ENCODE peak calls at places on chromosomes 3 and 15, in ten cellular contexts. D is Panc1; X is WTC11; K is heart right ventricle; O is A549; Z is heart left ventricle; L is bronchial epithelial cell; C is neural crest cell; U is psoas muscle; N is CD4-positive, alpha-beta T cell. E is an unnamed sample.
A peak's percentile ranks its signal among the peaks of the same experiment; 100 is the strongest.

GRCh38 chr3:119360736-119361462 is 66.7 kb downstream of the ARHGAP31 start:
- DNase-seq in Z (no peak), N (no peak), L (no peak), X (no peak), O (no peak), K (no peak), C (no peak), D (no peak), U (no peak), E (no peak)

GRCh38 chr15:45187894-45188830 is at the start of gene SHF:
- DNase-seq in U (peak; percentile 74), D (no peak), L (no peak), N (peak; percentile 49), K (peak; percentile 64), Z (no peak), O (peak; percentile 18), X (peak; percentile 69), C (peak; percentile 68), E (peak; percentile 49)

GRCh38 chr15:30940359-30940758 is 36.6 kb downstream of the FAN1 start:
- DNase-seq in L (no peak), N (no peak), X (no peak), C (no peak), Z (no peak), K (no peak), D (no peak), U (no peak), O (peak; percentile 23), E (no peak)

GRCh38 chr3:159625594-159625993 is 363.0 kb upstream of the IL12A start:
- DNase-seq in C (no peak), Z (no peak), K (no peak), X (no peak), U (no peak), D (no peak), L (no peak), N (no peak), O (no peak), E (no peak)

GRCh38 chr3:37086918-37087317 is 87.5 kb downstream of the LRRFIP2 start:
- DNase-seq in K (no peak), N (no peak), Z (no peak), X (no peak), D (no peak), L (no peak), C (no peak), U (no peak), O (no peak), E (no peak)

GRCh38 chr15:83292317-83292716 is 7.9 kb upstream of the BNC1 start:
- DNase-seq in D (no peak), K (no peak), L (peak; percentile 76), X (no peak), N (no peak), Z (no peak), O (no peak), C (no peak), U (no peak), E (no peak)

GRCh38 chr3:151135548-151136337 is 50.3 kb downstream of the MED12L start:
- DNase-seq in N (no peak), L (peak; percentile 7), D (no peak), C (no peak), X (no peak), O (no peak), K (no peak), U (no peak), Z (no peak), E (no peak)

GRCh38 chr3:23094412-23094811 is 108.7 kb upstream of the UBE2E2 start:
- DNase-seq in C (no peak), O (no peak), D (no peak), X (no peak), K (no peak), N (no peak), Z (no peak), L (no peak), U (no peak), E (no peak)

GRCh38 chr3:143224731-143225130 is 105.2 kb downstream of the CHST2 start:
- DNase-seq in N (no peak), L (no peak), D (no peak), K (no peak), O (no peak), U (no peak), C (no peak), X (no peak), Z (no peak), E (no peak)

GRCh38 chr3:129962600-129962999 is 11.9 kb upstream of the TRH start:
- DNase-seq in K (no peak), Z (no peak), D (no peak), N (no peak), U (no peak), O (no peak), X (no peak), L (no peak), C (no peak), E (no peak)

GRCh38 chr15:77037475-77038209 is 33.3 kb downstream of the TSPAN3 start:
- DNase-seq in L (no peak), O (no peak), U (no peak), C (no peak), D (no peak), K (no peak), X (peak; percentile 4), Z (peak; percentile 61), N (no peak), E (no peak)

GRCh38 chr3:8183627-8184026 is 318.0 kb upstream of the LMCD1 start:
- DNase-seq in O (no peak), Z (no peak), X (no peak), K (no peak), C (no peak), D (no peak), N (no peak), U (no peak), L (no peak), E (no peak)

GRCh38 chr3:24273491-24273890 is 221.2 kb downstream of the THRB start:
- DNase-seq in N (no peak), O (no peak), X (no peak), D (no peak), L (peak; percentile 29), Z (no peak), C (no peak), K (no peak), U (no peak), E (no peak)

GRCh38 chr15:69666441-69666882 is 213.8 kb downstream of the RPLP1 start:
- DNase-seq in X (no peak), L (no peak), K (no peak), C (no peak), O (no peak), Z (no peak), N (no peak), U (no peak), D (no peak), E (no peak)

DNA sequence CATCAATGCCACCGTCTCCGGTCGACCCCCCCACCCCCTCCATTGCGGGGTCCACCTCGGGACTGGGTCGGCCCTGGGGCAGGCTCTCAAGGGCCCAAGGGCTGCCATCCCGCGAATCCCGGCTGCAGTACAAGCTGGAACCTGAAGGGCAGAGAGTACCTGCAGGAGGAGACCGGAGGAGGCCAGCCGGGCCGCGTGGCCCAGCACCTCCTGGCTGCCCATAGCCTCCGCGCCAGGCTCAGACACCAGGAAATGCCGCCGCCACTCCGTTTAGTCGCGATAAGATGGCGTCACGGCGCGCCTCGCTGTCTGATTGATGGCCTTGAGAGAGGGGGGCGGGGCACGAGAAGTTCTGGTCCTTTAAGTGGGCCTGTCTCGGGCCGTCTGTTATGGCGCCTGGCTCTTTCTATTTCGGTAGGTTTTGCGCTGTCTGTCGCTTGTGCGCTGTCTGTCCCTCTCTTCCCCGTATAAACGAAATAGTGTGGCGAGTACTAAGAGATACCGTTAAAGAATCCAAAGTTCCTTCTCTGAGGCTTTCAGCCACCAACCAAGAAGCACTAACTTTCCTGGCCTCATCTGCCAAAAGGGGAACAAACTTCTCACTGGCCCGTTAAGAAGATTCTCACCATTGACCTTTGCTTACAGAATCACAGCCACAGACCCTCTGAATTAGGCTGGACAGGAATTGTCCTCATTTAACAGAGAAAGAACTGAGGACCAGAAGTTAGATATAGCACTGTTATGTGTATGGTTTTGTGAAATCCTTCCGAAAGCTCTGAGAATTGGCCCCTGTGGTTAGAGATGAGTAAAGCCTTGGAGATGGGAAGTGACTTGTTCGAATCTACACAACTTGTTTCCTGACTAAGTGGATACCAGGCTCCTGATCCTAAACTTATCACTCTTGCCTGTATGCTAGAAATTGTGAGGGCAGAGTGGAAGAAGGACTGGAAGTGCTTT is at the start of gene RFT1:
- DNase-seq in N (peak; percentile 99), Z (peak; percentile 98), K (peak; percentile 98), U (peak; percentile 99), X (peak; percentile 98), D (no peak), L (peak; percentile 86), O (peak; percentile 94), C (peak; percentile 95), E (peak; percentile 64)
- TF ChIP-seq CTCF in N (no peak), Z (no peak), K (no peak), U (no peak), X (no peak), D (no peak), L (peak; percentile 15), O (no peak), C (peak; percentile 23), E (no peak)

DNA sequence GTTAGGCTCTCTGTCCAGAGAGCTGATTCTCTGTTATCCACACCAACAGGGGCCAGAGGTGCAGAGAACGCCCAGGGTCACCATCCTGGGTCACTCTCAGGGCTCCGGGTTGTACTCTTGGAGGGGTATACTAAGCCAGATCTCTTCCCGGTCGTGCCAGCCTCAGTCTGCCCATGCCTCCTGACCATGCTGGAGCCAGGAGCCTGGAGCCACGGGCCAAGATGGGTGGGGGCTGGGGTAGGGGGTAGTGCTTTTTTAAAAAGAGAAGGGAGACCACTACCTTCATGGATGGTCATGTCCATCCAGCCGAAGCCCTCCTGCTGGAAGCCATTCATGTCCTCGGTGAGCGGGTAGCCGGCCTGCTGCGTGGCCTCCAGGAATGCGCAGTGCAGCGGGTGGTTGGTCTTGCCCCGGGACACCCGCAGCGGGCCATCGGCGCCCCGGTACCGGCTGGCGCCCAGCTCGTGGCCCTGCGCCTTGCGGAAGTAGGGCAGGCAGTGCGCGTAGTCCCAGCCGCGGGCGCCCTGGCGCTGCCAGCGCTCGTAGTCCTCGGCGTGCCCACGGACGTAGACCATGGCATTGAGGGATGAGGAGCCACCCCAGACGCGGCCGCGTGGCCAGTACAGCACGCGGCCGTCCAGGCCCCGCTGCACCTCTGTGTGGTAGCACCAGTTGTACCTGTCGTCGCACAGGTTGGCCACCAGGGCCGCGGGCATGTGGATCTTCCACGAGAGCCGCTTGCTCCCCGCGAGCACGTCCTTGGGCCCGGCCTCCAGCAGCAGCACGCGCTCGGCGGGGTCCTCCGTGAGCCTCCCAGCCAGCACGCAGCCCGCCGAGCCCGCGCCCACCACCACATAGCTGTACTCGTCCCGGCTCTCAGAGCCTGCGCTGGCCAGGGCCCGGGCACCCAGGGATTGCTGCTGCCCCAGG is 22.9 kb downstream of the CHDH start:
- DNase-seq in U (no peak), O (no peak), C (no peak), X (peak; percentile 59), Z (no peak), N (no peak), K (no peak), L (no peak), D (no peak), E (no peak)
- TF ChIP-seq CTCF in U (no peak), O (no peak), C (no peak), X (peak; percentile 37), Z (no peak), N (no peak), K (no peak), L (no peak), D (no peak), E (no peak)

GRCh38 chr3:3992312-3992874 is 193.2 kb downstream of the LRRN1 start:
- DNase-seq in D (no peak), Z (no peak), C (no peak), N (no peak), X (no peak), O (no peak), U (no peak), K (no peak), L (no peak), E (no peak)
- TF ChIP-seq CTCF in D (no peak), Z (no peak), C (no peak), N (no peak), X (no peak), O (no peak), U (no peak), K (no peak), L (no peak), E (no peak)

GRCh38 chr3:134161817-134162396 is 88.8 kb downstream of the RYK start:
- DNase-seq in K (no peak), C (no peak), O (no peak), L (no peak), N (no peak), X (peak; percentile 45), Z (no peak), D (no peak), U (no peak), E (no peak)
- TF ChIP-seq CTCF in K (no peak), C (peak; percentile 26), O (no peak), L (no peak), N (no peak), X (no peak), Z (no peak), D (no peak), U (no peak), E (no peak)